ENCODE peak calls at places on chromosomes 6 and 20, in four cellular contexts. I is CD8-positive, alpha-beta T cell; E is non-pigmented ciliary epithelial cell; U is tibial nerve. G is an unnamed sample.
A peak's percentile ranks its signal among the peaks of the same experiment; 100 is the strongest.

GRCh38 chr6:41965429-41966213 is 24.0 kb upstream of the CCND3 start:
- DNase-seq in I (no peak), E (no peak), U (no peak), G (no peak)

GRCh38 chr6:7640607-7641577 is 50.9 kb downstream of the SNRNP48 start:
- DNase-seq in I (no peak), E (peak; percentile 79), U (no peak), G (no peak)

GRCh38 chr6:36625161-36625919 is 31.2 kb downstream of the SRSF3 start:
- DNase-seq in I (no peak), E (no peak), U (no peak), G (no peak)

GRCh38 chr6:501891-502601 is 110.5 kb downstream of the IRF4 start:
- DNase-seq in I (peak; percentile 39), E (no peak), U (no peak), G (peak; percentile 17)

GRCh38 chr20:32278199-32278643 is 770 bp downstream of the KIF3B start:
- DNase-seq in I (no peak), E (no peak), U (no peak), G (no peak)

GRCh38 chr6:85126448-85127178 is 323.3 kb upstream of the NT5E start:
- DNase-seq in I (no peak), E (no peak), U (peak; percentile 34), G (no peak)

GRCh38 chr20:48697845-48698491 is 129.8 kb downstream of the PREX1 start:
- DNase-seq in I (no peak), E (no peak), U (peak; percentile 31), G (no peak)

GRCh38 chr6:85456782-85457181 is 6.9 kb downstream of the NT5E start:
- DNase-seq in I (no peak), E (no peak), U (no peak), G (no peak)

GRCh38 chr6:44660561-44661220 is 273.2 kb downstream of the CDC5L start:
- DNase-seq in I (no peak), E (no peak), U (no peak), G (no peak)

GRCh38 chr6:34816635-34817301 is 24.9 kb downstream of the BLTP3A start:
- DNase-seq in I (no peak), E (no peak), U (no peak), G (no peak)

GRCh38 chr6:129686941-129687627 is 22.9 kb downstream of the ARHGAP18 start:
- DNase-seq in I (peak; percentile 38), E (no peak), U (no peak), G (peak; percentile 39)

GRCh38 chr20:5973172-5973571 is 22.7 kb downstream of the MCM8 start:
- DNase-seq in I (no peak), E (peak; percentile 72), U (no peak), G (no peak)

GRCh38 chr6:12522347-12522746 is 194.2 kb upstream of the PHACTR1 start:
- DNase-seq in I (no peak), E (no peak), U (no peak), G (no peak)

GRCh38 chr6:79810878-79811277 is 136.5 kb downstream of the ELOVL4 start:
- DNase-seq in I (no peak), E (no peak), U (no peak), G (no peak)

GRCh38 chr20:31608256-31608980 is 3.3 kb downstream of the ID1 start:
- DNase-seq in I (no peak), E (no peak), U (peak; percentile 67), G (no peak)

GRCh38 chr6:30615219-30615957 is 1.7 kb downstream of the PPP1R10 start:
- DNase-seq in I (peak; percentile 47), E (peak; percentile 53), U (no peak), G (peak; percentile 38)

GRCh38 chr20:57469418-57470211 is 55.3 kb downstream of the CTCFL start:
- DNase-seq in I (no peak), E (no peak), U (no peak), G (no peak)

GRCh38 chr6:27687154-27688013 is 214.5 kb upstream of the ZNF184 start:
- DNase-seq in I (peak; percentile 73), E (no peak), U (peak; percentile 45), G (peak; percentile 66)

GRCh38 chr6:77415706-77416105 is 47.6 kb downstream of the HTR1B start:
- DNase-seq in I (no peak), E (no peak), U (no peak), G (no peak)